ENCODE peak calls at places on chromosomes 7 and 10, in four cellular contexts. G, B, D and H are unnamed samples.

GRCh38 chr10:104037261-104037951 is 48.3 kb downstream of the COL17A1 start:
- DNase-seq in G (no peak), B (no peak), D (no peak), H (no peak)

GRCh38 chr10:6080417-6080973 is 8.3 kb upstream of the RBM17 start:
- DNase-seq in G (no peak), B (no peak), D (no peak), H (no peak)

GRCh38 chr10:117946525-117947070 is 100.1 kb downstream of the RAB11FIP2 start:
- DNase-seq in G (no peak), B (peak), D (no peak), H (no peak)

GRCh38 chr10:86215712-86216111 is 150.9 kb downstream of the GRID1 start:
- DNase-seq in G (no peak), B (no peak), D (no peak), H (no peak)

GRCh38 chr10:7572435-7572834 is 94.3 kb downstream of the ITIH5 start:
- DNase-seq in G (no peak), B (no peak), D (no peak), H (no peak)

GRCh38 chr10:117464176-117464575 is 78.4 kb upstream of the EMX2 start:
- DNase-seq in G (no peak), B (peak), D (no peak), H (no peak)

GRCh38 chr10:98361131-98361633 is 53.8 kb downstream of the PYROXD2 start:
- DNase-seq in G (no peak), B (peak), D (no peak), H (peak)

GRCh38 chr7:135923700-135924261 is 53.4 kb downstream of the MTPN start:
- DNase-seq in G (no peak), B (peak), D (no peak), H (peak)

GRCh38 chr10:15262036-15262713 is 93.7 kb upstream of the NMT2 start:
- DNase-seq in G (peak), B (peak), D (no peak), H (no peak)

GRCh38 chr10:86253171-86254072 is 113.2 kb downstream of the GRID1 start:
- DNase-seq in G (no peak), B (peak), D (no peak), H (no peak)

GRCh38 chr7:70314221-70314620 is 715.9 kb downstream of the AUTS2 start:
- DNase-seq in G (no peak), B (no peak), D (no peak), H (no peak)

GRCh38 chr10:125231813-125232475 is 71.6 kb upstream of the CTBP2 start:
- DNase-seq in G (no peak), B (no peak), D (no peak), H (no peak)

GRCh38 chr10:88165849-88166271 is 302.4 kb downstream of the PTEN start:
- DNase-seq in G (no peak), B (no peak), D (no peak), H (no peak)

GRCh38 chr7:116087984-116088383 is 57.4 kb upstream of the TFEC start:
- DNase-seq in G (no peak), B (no peak), D (no peak), H (no peak)

GRCh38 chr7:48140001-48140681 is 31.1 kb upstream of the ABCA13 start:
- DNase-seq in G (no peak), B (peak), D (no peak), H (no peak)

GRCh38 chr10:128625926-128626325 is 499.7 kb upstream of the MKI67 start:
- DNase-seq in G (no peak), B (no peak), D (no peak), H (no peak)

GRCh38 chr7:29228289-29229011 is 33.9 kb downstream of the CHN2 start:
- DNase-seq in G (no peak), B (no peak), D (no peak), H (no peak)

GRCh38 chr10:28975891-28976471 is 298.7 kb downstream of the BAMBI start:
- DNase-seq in G (no peak), B (peak), D (no peak), H (peak)

GRCh38 chr10:11687357-11687771 is 54.8 kb upstream of the ECHDC3 start:
- DNase-seq in G (no peak), B (peak), D (no peak), H (no peak)

GRCh38 chr10:61153766-61154165 is 209.8 kb upstream of the RHOBTB1 start:
- DNase-seq in G (no peak), B (no peak), D (no peak), H (no peak)

GRCh38 chr7:19009241-19009935 is 108.0 kb downstream of the TWIST1 start:
- DNase-seq in G (no peak), B (no peak), D (no peak), H (no peak)

GRCh38 chr7:40372031-40372430 is 237.2 kb downstream of the SUGCT start:
- DNase-seq in G (no peak), B (peak), D (no peak), H (no peak)

GRCh38 chr10:21699575-21699974 is 165.5 kb downstream of the MLLT10 start:
- DNase-seq in G (no peak), B (no peak), D (no peak), H (no peak)

GRCh38 chr7:106731207-106731606 is 70.2 kb upstream of the CCDC71L start:
- DNase-seq in G (no peak), B (no peak), D (no peak), H (no peak)

GRCh38 chr10:88122571-88122970 is 259.1 kb downstream of the PTEN start:
- DNase-seq in G (no peak), B (no peak), D (no peak), H (no peak)

GRCh38 chr7:158495780-158496179 is 91.8 kb downstream of the PTPRN2 start:
- DNase-seq in G (peak), B (peak), D (no peak), H (no peak)

GRCh38 chr10:50541921-50542320 is 81.8 kb downstream of the SGMS1 start:
- DNase-seq in G (no peak), B (no peak), D (no peak), H (no peak)

GRCh38 chr7:148356303-148356702 is 234.3 kb upstream of the C7orf33 start:
- DNase-seq in G (no peak), B (no peak), D (no peak), H (no peak)

GRCh38 chr10:110618206-110618605 is 25.9 kb upstream of the RBM20 start:
- DNase-seq in G (no peak), B (no peak), D (no peak), H (no peak)